ENCODE peak calls at places on chromosomes 5 and 9, in six cellular contexts. I is left ventricle myocardium superior; L is adrenal gland; S is RKO; J is progenitor cell of endocrine pancreas; H is CD8-positive, alpha-beta T cell. Z is an unnamed sample.

GRCh38 chr5:95668216-95668615 is 14.6 kb downstream of the SPATA9 start:
- DNase-seq in I (no peak), L (no peak), S (no peak), J (no peak), H (no peak), Z (no peak)

GRCh38 chr5:73121109-73121443 is 701 bp downstream of the TMEM171 start:
- DNase-seq in I (no peak), L (no peak), S (no peak), J (no peak), H (no peak), Z (no peak)

GRCh38 chr9:38687389-38687842 is 32.5 kb downstream of the FAM240B start:
- DNase-seq in I (peak), L (peak), S (peak), J (no peak), H (no peak), Z (no peak)

GRCh38 chr5:172299916-172300439 is 16.4 kb upstream of the UBTD2 start:
- DNase-seq in I (no peak), L (peak), S (no peak), J (no peak), H (no peak), Z (no peak)

GRCh38 chr5:40221796-40222195 is 457.9 kb upstream of the PTGER4 start:
- DNase-seq in I (no peak), L (no peak), S (peak), J (no peak), H (no peak), Z (no peak)

GRCh38 chr9:128787583-128788156 is 617 bp downstream of the TBC1D13 start:
- DNase-seq in I (no peak), L (peak), S (peak), J (no peak), H (no peak), Z (no peak)

GRCh38 chr9:20253635-20254034 is 368.7 kb downstream of the MLLT3 start:
- DNase-seq in I (no peak), L (no peak), S (no peak), J (no peak), H (no peak), Z (no peak)

GRCh38 chr5:77390795-77391194 is 101.3 kb downstream of the WDR41 start:
- DNase-seq in I (no peak), L (no peak), S (no peak), J (no peak), H (no peak), Z (no peak)

GRCh38 chr9:131554865-131555351 is 9.6 kb downstream of the PRRT1B start:
- DNase-seq in I (no peak), L (no peak), S (no peak), J (no peak), H (no peak), Z (no peak)

GRCh38 chr5:9381464-9381863 is 164.4 kb downstream of the SEMA5A start:
- DNase-seq in I (no peak), L (no peak), S (no peak), J (no peak), H (no peak), Z (no peak)

GRCh38 chr9:81687521-81688261 is 1.7 kb downstream of the TLE1 start:
- DNase-seq in I (peak), L (peak), S (peak), J (peak), H (no peak), Z (no peak)

GRCh38 chr9:108290839-108291585 is 564.8 kb downstream of the ACTL7B start:
- DNase-seq in I (no peak), L (no peak), S (no peak), J (no peak), H (no peak), Z (no peak)

GRCh38 chr9:125984461-125984860 is 237.3 kb downstream of the PBX3 start:
- DNase-seq in I (no peak), L (no peak), S (no peak), J (no peak), H (no peak), Z (no peak)

Z was measured in HAP-1.